ENCODE peak calls at places on chromosomes 5 and 9, in seven cellular contexts. M, N, T, K, U, I and B are unnamed samples.

GRCh38 chr5:134101686-134102439 is 12.6 kb upstream of the TCF7 start:
- DNase-seq in T (peak), K (no peak), M (peak), I (peak), U (no peak), N (no peak), B (no peak)

GRCh38 chr9:74496819-74497749 is at the start of gene RORB:
- DNase-seq in I (peak), U (peak), K (no peak), M (peak), T (no peak), N (no peak), B (no peak)

GRCh38 chr9:133994359-133995011 is 2.4 kb upstream of the VAV2 start:
- DNase-seq in I (peak), U (no peak), M (peak), T (no peak), K (no peak), N (peak), B (no peak)

GRCh38 chr9:129455151-129455995 is 165.5 kb downstream of the C9orf50 start:
- DNase-seq in N (no peak), K (no peak), U (no peak), I (no peak), T (no peak), M (peak), B (no peak)

GRCh38 chr9:89635007-89635742 is 30.4 kb downstream of the GADD45G start:
- DNase-seq in I (no peak), N (peak), M (no peak), U (peak), T (no peak), K (peak), B (peak)

GRCh38 chr9:94554439-94555331 is at the start of gene PCAT7:
- DNase-seq in I (no peak), T (peak), N (peak), M (peak), U (no peak), K (no peak), B (no peak)

GRCh38 chr5:116421080-116421629 is 153.5 kb downstream of the SEMA6A start:
- DNase-seq in U (no peak), T (no peak), M (no peak), K (no peak), I (no peak), N (no peak), B (no peak)

GRCh38 chr5:125026900-125027731 is 280.7 kb upstream of the ZNF608 start:
- DNase-seq in U (no peak), K (no peak), N (no peak), T (no peak), M (no peak), I (no peak), B (peak)

GRCh38 chr9:108478431-108478837 is 377.4 kb downstream of the ACTL7B start:
- DNase-seq in I (peak), K (peak), T (no peak), U (no peak), M (peak), N (no peak), B (peak)

GRCh38 chr5:180860273-180860886 is 696 bp downstream of the ZFP62 start:
- DNase-seq in I (no peak), K (no peak), U (no peak), M (peak), T (no peak), N (no peak), B (no peak)

GRCh38 chr5:154273028-154273617 is 82.6 kb downstream of the GALNT10 start:
- DNase-seq in N (no peak), U (no peak), M (no peak), T (no peak), I (peak), K (no peak), B (no peak)

GRCh38 chr9:122001491-122002201 is 91.5 kb downstream of the TTLL11 start:
- DNase-seq in K (no peak), N (no peak), I (no peak), U (no peak), T (no peak), M (peak), B (peak)

GRCh38 chr9:133378408-133378962 is 2.3 kb downstream of the STKLD1 start:
- DNase-seq in N (no peak), K (no peak), M (no peak), I (no peak), T (no peak), U (no peak), B (no peak)

GRCh38 chr5:154648706-154649105 is 106.5 kb upstream of the LARP1 start:
- DNase-seq in N (no peak), M (peak), K (no peak), T (no peak), U (no peak), I (no peak), B (no peak)

GRCh38 chr5:170503970-170504525 is at the start of gene KCNIP1:
- DNase-seq in I (no peak), T (no peak), M (peak), N (no peak), U (no peak), K (no peak), B (no peak)

GRCh38 chr5:172640822-172641358 is at the start of gene NEURL1B:
- DNase-seq in M (peak), K (no peak), N (no peak), T (no peak), U (no peak), I (peak), B (no peak)

GRCh38 chr9:84670106-84670800 is 724 bp downstream of the NTRK2 start:
- DNase-seq in M (no peak), N (no peak), T (no peak), K (no peak), U (no peak), I (no peak), B (no peak)

GRCh38 chr5:77963795-77964194 is 187.7 kb upstream of the TBCA start:
- DNase-seq in M (no peak), I (no peak), K (no peak), U (no peak), N (no peak), T (no peak), B (no peak)

GRCh38 chr5:154478224-154478565 is at the start of gene HAND1:
- DNase-seq in T (no peak), I (peak), U (no peak), N (no peak), M (peak), K (no peak), B (no peak)

GRCh38 chr9:14782652-14783051 is 60.1 kb upstream of the CER1 start:
- DNase-seq in I (no peak), M (no peak), K (no peak), U (no peak), T (no peak), N (no peak), B (no peak)

GRCh38 chr5:7638456-7638855 is 212.5 kb downstream of the CFAP90 start:
- DNase-seq in I (no peak), T (no peak), M (peak), N (no peak), U (no peak), K (no peak), B (no peak)

GRCh38 chr5:115494570-115495289 is 49.8 kb downstream of the FEM1C start:
- DNase-seq in K (no peak), N (no peak), M (no peak), I (no peak), U (no peak), T (no peak), B (no peak)

GRCh38 chr5:103464801-103465484 is 97.6 kb downstream of the NUDT12 start:
- DNase-seq in K (no peak), U (no peak), N (no peak), T (no peak), I (no peak), M (peak), B (no peak)

GRCh38 chr5:83097582-83098265 is 20.4 kb downstream of the XRCC4 start:
- DNase-seq in T (no peak), M (peak), U (no peak), K (no peak), I (no peak), N (no peak), B (no peak)

GRCh38 chr9:16883586-16883985 is 13.1 kb upstream of the BNC2 start:
- DNase-seq in T (no peak), U (no peak), M (no peak), K (no peak), I (no peak), N (no peak), B (no peak)

GRCh38 chr9:135252980-135253304 is 165.5 kb downstream of the OLFM1 start:
- DNase-seq in T (no peak), U (no peak), N (no peak), I (no peak), K (no peak), M (no peak), B (no peak)

GRCh38 chr5:159174511-159175168 is 34.7 kb downstream of the RNF145 start:
- DNase-seq in N (no peak), M (no peak), T (no peak), K (no peak), I (no peak), U (no peak), B (no peak)

GRCh38 chr9:130171226-130172148 is 717 bp upstream of the NCS1 start:
- DNase-seq in N (no peak), U (no peak), M (no peak), K (no peak), I (no peak), T (no peak), B (no peak)

GRCh38 chr9:38196721-38197120 is 127.7 kb upstream of the SHB start:
- DNase-seq in K (no peak), M (no peak), U (no peak), I (no peak), N (peak), T (no peak), B (no peak)

GRCh38 chr5:115626444-115626823 is 598 bp upstream of the TMED7 start:
- DNase-seq in U (no peak), T (no peak), K (no peak), N (no peak), I (no peak), M (no peak), B (no peak)

GRCh38 chr5:112077180-112077579 is 320.2 kb upstream of the NREP start:
- DNase-seq in U (no peak), N (no peak), K (no peak), I (no peak), M (no peak), T (peak), B (peak)

GRCh38 chr5:65819215-65819904 is 97.4 kb downstream of the NLN start:
- DNase-seq in T (no peak), N (no peak), U (no peak), M (no peak), K (no peak), I (no peak), B (no peak)

GRCh38 chr5:74075900-74076484 is 450.0 kb downstream of the ARHGEF28 start:
- DNase-seq in U (no peak), M (no peak), K (no peak), T (no peak), I (no peak), N (no peak), B (no peak)

GRCh38 chr9:124666642-124667041 is 104.5 kb downstream of the NR6A1 start:
- DNase-seq in I (no peak), T (no peak), U (no peak), N (no peak), K (no peak), M (no peak), B (no peak)

GRCh38 chr5:9358961-9359686 is 186.8 kb downstream of the SEMA5A start:
- DNase-seq in N (no peak), K (peak), I (no peak), U (peak), M (no peak), T (no peak), B (no peak)

GRCh38 chr5:109006129-109006528 is 258.4 kb downstream of the FER start:
- DNase-seq in K (no peak), U (no peak), T (no peak), M (no peak), I (no peak), N (no peak), B (no peak)

GRCh38 chr9:33180526-33181184 is 13.5 kb upstream of the B4GALT1 start:
- DNase-seq in U (no peak), T (no peak), M (no peak), N (no peak), I (no peak), K (no peak), B (no peak)

GRCh38 chr5:18653216-18653752 is 1019.0 kb downstream of the TAF11L14 start:
- DNase-seq in U (no peak), M (no peak), N (no peak), K (no peak), T (peak), I (no peak), B (no peak)
- H3K4me3 ChIP-seq in U (no peak), M (no peak), N (no peak), K (no peak), T (no peak), I (no peak), B (no peak)

DNA sequence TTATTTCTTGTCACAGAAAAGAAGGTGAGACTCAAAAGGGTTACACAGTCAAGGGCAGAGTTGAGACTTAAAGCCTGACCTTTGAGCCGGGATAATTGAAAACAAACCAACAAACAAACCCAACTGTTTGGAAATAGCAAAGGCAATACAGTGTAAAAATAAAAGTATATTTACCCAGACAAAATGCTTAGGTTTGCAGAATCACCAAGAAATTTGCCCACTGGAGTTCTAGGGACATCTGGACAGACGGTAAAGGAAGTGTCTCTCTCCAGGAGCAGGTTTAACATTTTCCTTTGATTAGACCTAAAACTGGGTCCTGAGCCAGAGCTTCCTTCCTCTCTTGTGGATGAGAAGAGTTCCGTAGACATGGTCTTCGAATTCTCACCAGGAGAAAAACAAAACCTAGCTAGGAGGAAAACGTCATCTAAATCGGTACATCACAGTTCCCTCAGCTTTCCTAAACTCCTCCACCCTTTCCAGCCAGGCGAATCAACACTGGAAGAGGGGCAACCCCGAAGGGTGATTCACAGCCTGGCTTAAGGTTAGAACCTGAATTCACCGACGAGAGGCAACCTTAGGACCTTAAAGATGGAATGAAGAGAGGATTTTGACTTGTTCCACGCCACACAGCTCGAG is 673 bp downstream of the CDC25C start:
- DNase-seq in K (no peak), N (no peak), I (no peak), T (no peak), M (no peak), U (no peak), B (no peak)
- H3K4me3 ChIP-seq in K (peak), N (peak), I (peak), T (peak), M (peak), U (peak), B (peak)

GRCh38 chr9:81772144-81772543 is 82.8 kb upstream of the TLE1 start:
- DNase-seq in I (no peak), T (no peak), K (no peak), N (no peak), M (no peak), U (peak), B (no peak)

GRCh38 chr9:81776390-81776789 is 87.0 kb upstream of the TLE1 start:
- DNase-seq in T (no peak), M (no peak), I (no peak), N (no peak), U (no peak), K (no peak), B (peak)

GRCh38 chr9:81771606-81772005 is 82.3 kb upstream of the TLE1 start:
- DNase-seq in M (no peak), U (peak), I (no peak), T (no peak), N (no peak), K (no peak), B (peak)

GRCh38 chr9:81777514-81777913 is 88.2 kb upstream of the TLE1 start:
- DNase-seq in M (no peak), K (no peak), I (no peak), N (no peak), U (no peak), T (no peak), B (no peak)

DNA sequence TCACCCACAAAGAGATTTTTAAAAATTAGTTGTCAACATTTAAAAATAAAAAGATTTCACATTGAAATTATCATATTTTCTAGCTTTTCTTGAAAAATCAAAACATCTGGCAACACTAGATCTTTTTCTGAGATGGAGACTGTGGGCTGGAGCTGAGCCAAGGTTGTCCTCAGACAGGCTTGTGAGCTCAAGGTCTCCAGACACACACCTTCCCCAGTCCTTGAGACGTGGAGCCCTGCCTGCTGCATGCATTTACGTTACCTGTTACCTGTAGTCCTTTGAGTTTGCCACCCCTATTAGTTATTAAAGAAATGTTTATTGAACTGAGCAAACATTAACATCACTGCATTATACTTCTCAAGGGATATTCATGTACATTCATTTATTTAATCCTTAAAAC is 87.5 kb upstream of the TLE1 start:
- DNase-seq in I (no peak), U (no peak), N (no peak), K (no peak), T (no peak), M (no peak), B (no peak)
- H3K4me3 ChIP-seq in I (no peak), U (no peak), N (no peak), K (no peak), T (no peak), M (no peak), B (no peak)

GRCh38 chr5:89173528-89173927 is 290.5 kb upstream of the MEF2C start:
- DNase-seq in K (no peak), U (no peak), N (no peak), M (no peak), T (no peak), I (no peak), B (no peak)
- H3K4me3 ChIP-seq in K (no peak), U (no peak), N (no peak), M (no peak), T (no peak), I (no peak), B (no peak)